ENCODE peak calls at places on chromosomes 7 and 10, in seven cellular contexts. E is effector memory CD4-positive, alpha-beta T cell; D is psoas muscle; N is IMR-90; I is HAP-1; V is SK-N-SH; S is osteoblast. K is an unnamed sample.

GRCh38 chr10:11177926-11178453 is 160.3 kb downstream of the CELF2 start:
- DNase-seq in E (no peak), D (no peak), N (no peak), I (no peak), V (no peak), S (no peak), K (no peak)

GRCh38 chr7:1531263-1531978 is 919 bp downstream of the MAFK start:
- DNase-seq in E (no peak), D (peak; percentile 48), N (peak; percentile 41), I (no peak), V (peak; percentile 76), S (peak; percentile 92), K (peak; percentile 82)

GRCh38 chr10:103731609-103732270 is 123.6 kb downstream of the SH3PXD2A start:
- DNase-seq in E (no peak), D (no peak), N (no peak), I (peak; percentile 40), V (no peak), S (peak; percentile 25), K (no peak)

GRCh38 chr10:5858811-5859210 is 30.9 kb downstream of the ANKRD16 start:
- DNase-seq in E (no peak), D (no peak), N (no peak), I (no peak), V (no peak), S (no peak), K (no peak)

GRCh38 chr7:101727184-101727583 is 90.2 kb upstream of the CUX1 start:
- DNase-seq in E (no peak), D (no peak), N (no peak), I (no peak), V (no peak), S (no peak), K (no peak)

GRCh38 chr10:85175635-85176034 is 847.2 kb downstream of the CCSER2 start:
- DNase-seq in E (no peak), D (no peak), N (no peak), I (no peak), V (no peak), S (no peak), K (peak; percentile 19)

GRCh38 chr10:69014171-69014570 is 25.6 kb downstream of the KIFBP start:
- DNase-seq in E (no peak), D (no peak), N (peak; percentile 66), I (no peak), V (no peak), S (no peak), K (no peak)

GRCh38 chr10:133359554-133359971 is 1.7 kb upstream of the FUOM start:
- DNase-seq in E (peak; percentile 34), D (no peak), N (no peak), I (no peak), V (peak; percentile 59), S (peak; percentile 87), K (peak; percentile 50)

GRCh38 chr10:2886662-2887061 is 180.7 kb upstream of the PFKP start:
- DNase-seq in E (no peak), D (no peak), N (no peak), I (no peak), V (no peak), S (no peak), K (no peak)

GRCh38 chr7:27972272-27972671 is 208.3 kb downstream of the JAZF1 start:
- DNase-seq in E (no peak), D (no peak), N (no peak), I (no peak), V (no peak), S (no peak), K (no peak)

GRCh38 chr10:62873866-62874265 is 57.7 kb upstream of the EGR2 start:
- DNase-seq in E (no peak), D (no peak), N (no peak), I (no peak), V (no peak), S (no peak), K (no peak)

GRCh38 chr7:131738066-131738465 is 181.6 kb upstream of the PODXL start:
- DNase-seq in E (no peak), D (no peak), N (no peak), I (no peak), V (no peak), S (no peak), K (peak; percentile 53)

GRCh38 chr7:47721670-47722069 is 139.8 kb upstream of the TNS3 start:
- DNase-seq in E (no peak), D (no peak), N (no peak), I (no peak), V (no peak), S (no peak), K (peak; percentile 81)

GRCh38 chr10:114044251-114045070 is 795 bp downstream of the ADRB1 start:
- DNase-seq in E (no peak), D (no peak), N (no peak), I (no peak), V (peak; percentile 55), S (peak; percentile 84), K (peak; percentile 76)
- H3K4me3 ChIP-seq in E (no peak overlapping the region), D (peak overlapping the region; percentile 59), N (no peak overlapping the region), I (no peak overlapping the region), V (peak overlapping the region; percentile 12), S (no peak overlapping the region), K (peak overlapping the region; percentile 39)

GRCh38 chr10:96096958-96097357 is 33.1 kb upstream of the ZNF518A start:
- DNase-seq in E (no peak), D (no peak), N (no peak), I (no peak), V (no peak), S (no peak), K (no peak)
- H3K27me3 ChIP-seq in E (peaks cover 8% of the 10 kb centered on the region), D (peaks cover 83% of the 10 kb centered on the region), N (peaks cover 2% of the 10 kb centered on the region), I (peaks cover 11% of the 10 kb centered on the region), V (peaks cover 24% of the 10 kb centered on the region), S (peaks cover 35% of the 10 kb centered on the region), K (no peaks in the 10 kb centered on the region)

DNA sequence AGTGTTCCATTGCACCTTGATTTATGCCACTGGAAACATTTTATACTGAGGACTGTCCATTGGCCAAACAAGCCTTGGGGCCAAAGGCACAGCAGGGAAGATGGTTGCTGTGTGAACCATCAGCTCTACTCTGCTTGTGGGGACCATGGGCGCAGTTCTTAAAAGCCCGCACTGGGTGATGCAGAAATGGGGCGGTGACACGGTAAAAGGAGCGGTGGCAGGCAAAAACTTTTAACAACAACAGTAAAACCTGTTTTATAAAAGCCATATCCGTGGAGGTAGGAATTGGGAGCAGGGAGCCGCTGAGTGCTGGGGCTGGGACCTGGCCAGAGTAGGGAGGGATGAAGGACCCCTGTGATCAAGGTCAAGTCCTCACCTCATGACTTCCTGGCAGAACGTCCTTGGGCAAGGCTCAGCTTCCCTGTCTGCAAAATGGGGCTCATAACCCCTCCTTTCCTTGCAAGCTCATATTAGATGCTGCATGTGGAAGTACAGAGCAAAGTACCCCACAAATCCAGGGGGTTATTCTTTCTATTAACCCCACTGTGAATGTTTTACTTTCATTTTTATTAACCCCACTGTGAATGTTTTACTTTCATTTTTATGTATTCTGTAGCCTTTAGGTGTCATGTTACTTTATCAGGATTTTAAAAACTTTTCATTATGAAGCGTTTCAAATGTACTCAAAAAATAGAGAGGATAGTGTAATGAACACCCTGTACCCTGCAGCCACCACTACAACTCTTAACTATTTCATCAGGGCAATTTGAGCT is 78.3 kb downstream of the GRK5 start:
- DNase-seq in E (no peak), D (no peak), N (no peak), I (no peak), V (no peak), S (no peak), K (no peak)
- H3K4me3 ChIP-seq in E (peak overlapping the region; percentile 18), D (no peak overlapping the region), N (no peak overlapping the region), I (no peak overlapping the region), V (no peak overlapping the region), S (peak overlapping the region; percentile 13), K (no peak overlapping the region)

GRCh38 chr7:75735581-75736350 is 3.0 kb downstream of the HIP1 start:
- DNase-seq in E (no peak), D (no peak), N (no peak), I (no peak), V (no peak), S (no peak), K (no peak)
- H3K27me3 ChIP-seq in E (no peaks in the 10 kb centered on the region), D (no peaks in the 10 kb centered on the region), N (no peaks in the 10 kb centered on the region), I (no peaks in the 10 kb centered on the region), V (no peaks in the 10 kb centered on the region), S (no peaks in the 10 kb centered on the region), K (peaks cover 6% of the 10 kb centered on the region)

GRCh38 chr7:24882989-24883631 is 96.9 kb downstream of the OSBPL3 start:
- DNase-seq in E (no peak), D (peak; percentile 72), N (peak; percentile 82), I (no peak), V (no peak), S (no peak), K (no peak)
- H3K4me3 ChIP-seq in E (no peak overlapping the region), D (no peak overlapping the region), N (no peak overlapping the region), I (no peak overlapping the region), V (no peak overlapping the region), S (no peak overlapping the region), K (no peak overlapping the region)

GRCh38 chr7:151264615-151265014 is 16.1 kb upstream of the SMARCD3 start:
- DNase-seq in E (no peak), D (no peak), N (no peak), I (no peak), V (no peak), S (no peak), K (no peak)
- H3K27me3 ChIP-seq in E (no peaks in the 10 kb centered on the region), D (peaks cover 30% of the 10 kb centered on the region), N (peaks cover 37% of the 10 kb centered on the region), I (peaks cover 12% of the 10 kb centered on the region), V (no peaks in the 10 kb centered on the region), S (peaks cover 22% of the 10 kb centered on the region), K (no peaks in the 10 kb centered on the region)

GRCh38 chr7:139119486-139119849 is 9.9 kb upstream of the ZC3HAV1 start:
- DNase-seq in E (no peak), D (no peak), N (no peak), I (no peak), V (no peak), S (no peak), K (no peak)
- H3K4me3 ChIP-seq in E (no peak overlapping the region), D (no peak overlapping the region), N (no peak overlapping the region), I (no peak overlapping the region), V (no peak overlapping the region), S (no peak overlapping the region), K (no peak overlapping the region)

GRCh38 chr7:43502941-43503340 is 80.0 kb upstream of the STK17A start:
- DNase-seq in E (no peak), D (no peak), N (no peak), I (no peak), V (no peak), S (peak; percentile 18), K (no peak)

GRCh38 chr7:43506460-43506859 is 76.4 kb upstream of the STK17A start:
- DNase-seq in E (no peak), D (no peak), N (no peak), I (no peak), V (no peak), S (no peak), K (no peak)

GRCh38 chr7:43496596-43496995 is 86.3 kb upstream of the STK17A start:
- DNase-seq in E (no peak), D (no peak), N (no peak), I (no peak), V (no peak), S (no peak), K (no peak)

GRCh38 chr7:43505412-43505811 is 77.5 kb upstream of the STK17A start:
- DNase-seq in E (no peak), D (no peak), N (no peak), I (no peak), V (no peak), S (no peak), K (no peak)

GRCh38 chr7:43501881-43502280 is 81.0 kb upstream of the STK17A start:
- DNase-seq in E (no peak), D (no peak), N (peak; percentile 12), I (no peak), V (no peak), S (no peak), K (no peak)
- H3K27me3 ChIP-seq in E (no peaks in the 10 kb centered on the region), D (no peaks in the 10 kb centered on the region), N (peaks cover 45% of the 10 kb centered on the region), I (peaks cover 8% of the 10 kb centered on the region), V (peaks cover 50% of the 10 kb centered on the region), S (peaks cover 42% of the 10 kb centered on the region), K (no peaks in the 10 kb centered on the region)